ENCODE peak calls at places on chromosome 9, in six cellular contexts. C is neuronal stem cell, D is mesendoderm, X is mesenchymal stem cell, T is trophoblast cell, J is H1. B is an unnamed sample. For H3K36me3, the result is how much of the 10 kb centered on the place peaks cover.

GRCh38 chr9:3525088-3525835 is 539 bp downstream of the RFX3 start:
- DNase-seq in J (peak), T (no peak), C (no peak), D (peak), X (no peak), B (no peak)

GRCh38 chr9:109510506-109510905 is 12.4 kb upstream of the PTPN3 start:
- DNase-seq in T (peak), D (no peak), C (no peak), X (no peak), J (no peak), B (no peak)

GRCh38 chr9:8364021-8364782 is 564.6 kb upstream of the DMAC1 start:
- DNase-seq in X (no peak), J (no peak), D (no peak), C (no peak), T (no peak), B (no peak)

GRCh38 chr9:129886226-129887174 is 51.2 kb downstream of the USP20 start:
- DNase-seq in T (peak), X (no peak), J (no peak), D (no peak), C (no peak), B (no peak)

GRCh38 chr9:127388037-127388855 is 8.7 kb upstream of the SLC2A8 start:
- DNase-seq in D (peak), T (peak), C (no peak), X (peak), J (no peak), B (peak)

GRCh38 chr9:33813712-33814641 is 3.0 kb upstream of the UBE2R2 start:
- DNase-seq in D (peak), J (no peak), T (peak), C (no peak), X (peak), B (peak)

GRCh38 chr9:6024035-6024554 is 8.7 kb upstream of the RANBP6 start:
- DNase-seq in C (peak), D (peak), J (peak), X (peak), T (peak), B (no peak)

GRCh38 chr9:5778799-5779198 is 54.1 kb downstream of the ERMP1 start:
- DNase-seq in T (no peak), C (no peak), J (no peak), D (peak), X (no peak), B (no peak)

GRCh38 chr9:104557179-104557634 is 11.8 kb upstream of the OR13C8 start:
- DNase-seq in X (no peak), C (no peak), D (peak), T (no peak), J (no peak), B (no peak)

GRCh38 chr9:32378993-32379729 is 5.3 kb upstream of the ACO1 start:
- DNase-seq in D (peak), C (peak), J (no peak), X (peak), T (peak), B (peak)

GRCh38 chr9:70110194-70111041 is 66.8 kb downstream of the MAMDC2 start:
- DNase-seq in X (peak), C (no peak), J (no peak), T (no peak), D (no peak), B (peak)

GRCh38 chr9:80026121-80026520 is 454.4 kb downstream of the TLE4 start:
- DNase-seq in T (peak), C (no peak), X (no peak), D (no peak), J (no peak), B (no peak)

GRCh38 chr9:103997861-103998370 is 96.2 kb upstream of the SMC2 start:
- DNase-seq in J (no peak), T (no peak), D (no peak), X (no peak), C (no peak), B (no peak)

GRCh38 chr9:35675732-35676392 is 2.1 kb downstream of the CA9 start:
- DNase-seq in D (peak), T (no peak), X (no peak), J (peak), C (peak), B (no peak)

GRCh38 chr9:135823036-135823435 is 84.3 kb downstream of the CAMSAP1 start:
- DNase-seq in D (no peak), J (no peak), C (no peak), X (no peak), T (no peak), B (no peak)
- H3K36me3 ChIP-seq in D (under half), J (under half), C (half or more), X (half or more), T (under half), B (half or more)

GRCh38 chr9:136588663-136589464 is 43.0 kb upstream of the NOTCH1 start:
- DNase-seq in D (peak), C (no peak), X (no peak), J (no peak), T (no peak), B (no peak)
- H2BK5ac ChIP-seq in D (peak), C (peak), X (no peak), J (peak), T (peak), B (no peak)

GRCh38 chr9:136465500-136466154 is 17.2 kb downstream of the SEC16A start:
- DNase-seq in C (no peak), J (no peak), T (no peak), X (no peak), D (no peak), B (no peak)

GRCh38 chr9:136470356-136470755 is 12.5 kb downstream of the SEC16A start:
- DNase-seq in D (no peak), T (no peak), C (no peak), X (no peak), J (no peak), B (no peak)

GRCh38 chr9:136466155-136466541 is 16.7 kb downstream of the SEC16A start:
- DNase-seq in X (no peak), D (no peak), T (no peak), C (no peak), J (no peak), B (no peak)

GRCh38 chr9:136470792-136471469 is 11.9 kb downstream of the SEC16A start:
- DNase-seq in X (no peak), T (no peak), D (no peak), C (no peak), J (no peak), B (no peak)

DNA sequence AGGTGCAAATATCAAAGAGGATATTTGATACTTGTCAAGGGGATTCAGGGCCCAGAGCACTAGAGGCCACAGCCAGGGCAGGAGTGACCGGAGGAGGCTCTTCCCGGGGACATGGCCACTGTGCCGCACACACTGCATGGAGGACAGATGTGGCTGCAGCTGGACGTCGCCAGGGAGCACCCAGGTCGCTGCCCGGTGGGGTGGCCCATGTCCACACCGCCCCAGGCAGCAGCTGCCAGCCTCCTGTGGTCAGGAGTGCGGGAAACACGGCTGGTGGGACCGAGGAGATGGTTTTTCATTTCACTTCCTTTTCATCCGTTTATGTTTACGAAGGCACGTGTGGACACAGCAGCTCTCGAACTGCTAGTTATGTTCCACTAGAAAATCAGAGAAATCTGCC is 15.1 kb downstream of the SEC16A start:
- DNase-seq in T (no peak), D (no peak), J (no peak), X (no peak), C (no peak), B (no peak)
- H3K36me3 ChIP-seq in T (half or more), D (under half), J (under half), X (half or more), C (half or more), B (half or more)

GRCh38 chr9:113410207-113411158 is at the start of the genes C9orf43 and POLE3:
- DNase-seq in T (peak), X (peak), D (peak), J (peak), C (peak), B (peak)
- H2BK5ac ChIP-seq in T (peak), X (peak), D (peak), J (peak), C (peak), B (peak)

DNA sequence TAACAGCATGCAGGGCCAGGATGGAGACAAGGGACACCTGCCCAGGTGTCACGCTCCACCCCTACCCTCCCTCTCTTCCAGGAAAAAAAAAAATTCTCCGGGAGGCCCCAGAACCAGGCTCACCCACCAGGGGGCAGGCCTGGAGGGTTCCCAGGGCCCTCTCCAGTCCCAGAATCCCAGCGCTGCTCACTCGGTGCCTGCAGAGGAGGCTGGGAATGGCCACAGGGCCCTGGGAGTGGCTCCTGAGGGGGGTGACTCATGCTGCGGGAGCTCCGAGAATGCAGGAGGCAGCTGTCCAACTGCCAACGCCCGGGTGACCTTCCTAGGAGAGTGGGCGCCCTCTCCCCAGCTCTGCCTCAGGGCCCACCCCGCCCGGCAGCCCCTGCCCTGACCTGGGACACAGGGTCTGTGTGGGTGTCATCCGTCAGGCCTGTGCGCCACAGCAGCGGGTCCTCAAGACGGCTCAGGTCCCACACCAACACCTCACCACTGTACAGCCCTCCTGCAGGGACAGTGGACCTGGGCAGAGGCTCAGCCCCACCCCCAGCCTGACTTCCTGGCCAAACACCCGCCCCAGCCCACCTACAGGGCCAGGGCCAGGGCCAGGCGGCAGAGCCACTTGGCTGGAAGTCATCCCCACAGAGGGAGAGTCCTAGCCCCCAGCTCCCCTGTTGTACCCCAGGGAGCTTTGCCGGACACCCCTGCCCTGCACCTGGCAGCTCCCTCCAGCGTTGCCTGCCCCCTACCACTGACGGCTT is 21.2 kb downstream of the DYNC2I2 start:
- DNase-seq in J (peak), X (peak), C (peak), T (peak), D (peak), B (peak)
- H3K36me3 ChIP-seq in J (under half), X (half or more), C (half or more), T (half or more), D (under half), B (under half)

DNA sequence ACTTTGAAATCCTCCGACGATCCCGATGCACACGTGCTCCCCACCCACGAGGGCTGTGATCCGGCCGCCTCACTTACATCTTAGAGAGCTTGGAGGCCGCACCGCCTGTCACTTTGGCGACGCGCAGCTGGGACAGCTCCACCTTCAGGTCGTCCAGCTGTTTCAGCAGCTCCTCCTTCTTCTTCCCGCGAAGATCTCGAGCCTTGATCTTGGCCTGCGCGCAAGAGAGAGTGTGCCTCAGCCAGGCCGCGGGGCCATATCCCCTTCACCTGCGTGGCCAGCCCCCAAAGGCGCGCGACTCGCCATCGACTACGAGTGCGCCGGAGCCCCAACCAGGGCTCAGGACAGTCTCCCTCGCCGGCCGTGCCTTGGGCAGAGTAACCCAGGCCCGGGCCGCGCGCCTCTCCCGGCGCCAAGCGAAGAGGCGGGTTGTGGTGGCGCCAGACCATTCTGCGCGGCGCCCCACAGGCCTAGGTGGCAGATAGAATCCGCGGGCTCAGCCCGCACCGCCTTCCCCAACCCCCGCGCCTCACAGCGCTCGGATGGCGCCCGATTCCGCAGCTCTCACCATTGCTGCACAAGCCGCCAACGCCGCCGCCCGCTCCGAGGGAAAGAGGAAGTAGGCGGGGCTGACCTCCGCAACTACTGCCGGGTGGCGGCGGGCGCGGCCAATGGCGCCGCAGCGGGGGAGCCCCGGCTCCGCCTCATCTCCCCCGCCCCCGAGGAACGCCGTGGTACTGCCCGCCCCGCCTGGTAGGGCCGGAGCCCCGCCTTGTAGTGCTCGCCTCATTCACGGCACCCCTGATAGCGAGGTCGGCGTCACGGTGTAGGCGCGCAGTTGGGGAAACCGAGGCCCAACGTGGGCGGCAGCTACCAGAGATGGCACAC is at the start of the genes ARPC5L and RPL35:
- DNase-seq in T (peak), X (peak), J (peak), D (peak), C (peak), B (peak)
- H2BK5ac ChIP-seq in T (peak), X (peak), J (peak), D (peak), C (peak), B (peak)

GRCh38 chr9:91154686-91155085 is 207.0 kb downstream of the AUH start:
- DNase-seq in T (no peak), C (no peak), D (no peak), J (no peak), X (no peak), B (no peak)
- H3K36me3 ChIP-seq in T (under half), C (under half), D (under half), J (under half), X (under half), B (under half)

GRCh38 chr9:2281031-2281802 is 266.1 kb downstream of the SMARCA2 start:
- DNase-seq in C (peak), X (peak), J (peak), D (peak), T (peak), B (peak)
- H2BK5ac ChIP-seq in C (no peak), X (no peak), J (peak), D (peak), T (peak), B (no peak)

GRCh38 chr9:84511651-84512050 is 157.9 kb upstream of the NTRK2 start:
- DNase-seq in T (no peak), J (no peak), D (no peak), C (no peak), X (no peak), B (no peak)

GRCh38 chr9:84512493-84512892 is 157.0 kb upstream of the NTRK2 start:
- DNase-seq in T (no peak), X (no peak), D (no peak), J (no peak), C (no peak), B (no peak)

GRCh38 chr9:84513981-84514380 is 155.5 kb upstream of the NTRK2 start:
- DNase-seq in T (no peak), C (no peak), X (no peak), D (no peak), J (no peak), B (no peak)

GRCh38 chr9:84513473-84513872 is 156.1 kb upstream of the NTRK2 start:
- DNase-seq in J (no peak), C (no peak), X (no peak), D (no peak), T (peak), B (no peak)

DNA sequence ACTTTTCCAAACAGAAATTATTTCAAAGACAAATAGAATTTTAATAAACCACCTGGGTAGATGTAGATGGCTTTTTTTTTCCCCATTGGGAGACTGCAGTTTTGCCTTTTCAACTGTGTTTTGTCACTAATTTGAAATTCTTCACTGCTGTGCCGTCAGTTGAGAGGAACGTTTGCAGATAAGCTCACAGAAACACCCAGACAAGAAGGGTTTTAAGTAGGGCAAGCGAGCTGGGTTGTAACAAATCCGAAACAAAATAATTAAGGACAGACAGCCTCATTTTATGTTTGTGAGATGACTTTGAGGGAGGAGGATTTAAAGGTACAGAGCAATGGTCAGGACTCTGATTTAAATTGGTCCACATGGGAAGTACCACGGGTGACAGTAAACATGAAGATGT is 155.1 kb upstream of the NTRK2 start:
- DNase-seq in X (no peak), J (no peak), C (no peak), D (no peak), T (no peak), B (no peak)
- H3K36me3 ChIP-seq in X (under half), J (under half), C (under half), D (under half), T (under half), B (under half)